ENCODE peak calls at places on chromosomes 5 and 9, in five cellular contexts. M, C, I, A and N are unnamed samples.

GRCh38 chr5:113115956-113116355 is 139.4 kb downstream of the DCP2 start:
- DNase-seq in M (no peak), C (no peak), I (peak), A (no peak), N (no peak)

GRCh38 chr9:73402081-73403028 is 250.7 kb downstream of the ANXA1 start:
- DNase-seq in M (no peak), C (no peak), I (no peak), A (no peak), N (no peak)

GRCh38 chr9:22035591-22036011 is 26.5 kb upstream of the CDKN2B start:
- DNase-seq in M (no peak), C (no peak), I (no peak), A (no peak), N (peak)

GRCh38 chr5:168315416-168315990 is 24.1 kb downstream of the WWC1 start:
- DNase-seq in M (no peak), C (no peak), I (no peak), A (no peak), N (no peak)

GRCh38 chr5:34494111-34494755 is 161.9 kb upstream of the RAI14 start:
- DNase-seq in M (no peak), C (no peak), I (no peak), A (no peak), N (peak)

GRCh38 chr5:13378073-13378472 is 566.4 kb downstream of the DNAH5 start:
- DNase-seq in M (peak), C (no peak), I (no peak), A (no peak), N (no peak)

GRCh38 chr5:154071799-154072781 is 33.3 kb downstream of the MFAP3 start:
- DNase-seq in M (peak), C (peak), I (peak), A (peak), N (peak)

GRCh38 chr5:159571501-159572244 is 241.4 kb upstream of the IL12B start:
- DNase-seq in M (no peak), C (no peak), I (no peak), A (no peak), N (no peak)

GRCh38 chr5:142904421-142904820 is 134.2 kb downstream of the ARHGAP26 start:
- DNase-seq in M (no peak), C (no peak), I (no peak), A (no peak), N (no peak)

GRCh38 chr9:125549465-125550215 is 157.4 kb downstream of the MAPKAP1 start:
- DNase-seq in M (peak), C (no peak), I (no peak), A (no peak), N (peak)

GRCh38 chr9:113631811-113632665 is 168.5 kb downstream of the RGS3 start:
- DNase-seq in M (no peak), C (no peak), I (no peak), A (peak), N (peak)

DNA sequence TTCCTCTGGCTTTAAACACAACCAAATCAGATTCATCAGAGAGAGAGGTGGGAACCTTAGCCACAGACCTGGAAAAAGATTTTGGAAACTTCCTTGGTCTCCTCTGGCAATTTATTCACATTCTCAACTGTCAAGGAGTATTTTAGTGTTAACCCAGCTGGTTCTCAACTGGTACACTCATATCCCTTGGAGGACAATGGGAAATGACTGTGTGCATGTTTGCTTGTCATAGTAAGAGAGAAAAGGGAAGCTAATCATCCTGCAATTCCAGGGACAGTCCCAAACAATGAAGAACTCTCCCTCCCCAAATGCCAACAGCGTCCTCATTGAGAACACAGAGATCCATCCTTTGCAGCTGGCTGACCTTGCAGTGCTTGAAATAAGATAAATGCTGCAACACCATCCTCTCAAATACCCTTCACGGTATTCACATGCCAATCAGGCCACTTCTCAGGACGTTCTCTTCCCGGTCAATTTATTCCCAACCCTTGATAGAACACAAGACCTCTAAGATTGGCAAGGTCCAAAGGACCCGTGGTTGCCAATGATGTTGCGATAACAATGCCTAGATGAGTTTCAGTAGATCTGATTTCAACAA is 75.5 kb downstream of the EPB41L4B start:
- DNase-seq in M (no peak), C (no peak), I (no peak), A (no peak), N (no peak)
- TF ChIP-seq CTCF in M (no peak), C (no peak), I (no peak), A (no peak), N (no peak)

GRCh38 chr5:1099931-1100651 is 11.8 kb downstream of the SLC12A7 start:
- DNase-seq in M (no peak), C (no peak), I (no peak), A (no peak), N (no peak)
- H3K4me3 ChIP-seq in M (no peak), C (no peak), I (no peak), A (no peak), N (no peak)

DNA sequence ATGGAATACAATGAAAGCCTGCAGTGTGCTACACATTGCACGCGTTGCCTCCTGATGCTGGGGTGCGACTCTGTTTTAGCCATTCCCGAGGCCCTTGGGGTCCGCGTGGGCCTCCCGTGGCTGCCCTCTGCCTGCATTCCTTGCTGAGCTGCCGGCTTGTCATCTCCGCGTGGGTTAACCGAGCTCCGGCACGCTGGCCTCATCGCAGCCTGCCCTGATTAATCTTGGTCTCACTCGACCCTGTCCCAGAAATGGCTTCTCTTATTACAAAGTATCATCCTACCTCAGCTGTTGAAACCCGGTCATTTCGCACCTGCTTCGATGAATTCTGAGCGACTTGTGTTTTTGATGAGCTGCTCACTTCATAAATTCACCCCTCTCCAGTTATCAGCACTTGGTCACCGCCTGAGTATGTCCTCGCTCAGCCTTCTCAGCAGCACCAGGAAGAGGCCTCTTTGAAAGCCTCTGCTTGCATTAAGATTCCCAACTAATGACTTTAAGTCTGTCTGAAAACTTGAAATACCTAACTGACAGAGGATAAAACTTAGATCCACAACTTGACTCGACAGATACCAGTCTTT is 123.5 kb upstream of the EGFLAM start:
- DNase-seq in M (no peak), C (no peak), I (no peak), A (no peak), N (no peak)
- TF ChIP-seq CTCF in M (no peak), C (no peak), I (no peak), A (no peak), N (no peak)

GRCh38 chr9:111661150-111661801 is at the start of gene GNG10:
- DNase-seq in M (no peak), C (peak), I (peak), A (peak), N (peak)

GRCh38 chr9:111659706-111660105 is 1.7 kb upstream of the GNG10 start:
- DNase-seq in M (no peak), C (no peak), I (no peak), A (no peak), N (no peak)

GRCh38 chr9:111661802-111662491 is 542 bp downstream of the GNG10 start:
- DNase-seq in M (no peak), C (peak), I (peak), A (peak), N (peak)

GRCh38 chr9:111658943-111659342 is 2.5 kb upstream of the GNG10 start:
- DNase-seq in M (no peak), C (no peak), I (no peak), A (no peak), N (no peak)

GRCh38 chr9:111662851-111663823 is 1.7 kb downstream of the GNG10 start:
- DNase-seq in M (no peak), C (no peak), I (no peak), A (no peak), N (no peak)
- H3K4me3 ChIP-seq in M (peak), C (peak), I (peak), A (peak), N (peak)

DNA sequence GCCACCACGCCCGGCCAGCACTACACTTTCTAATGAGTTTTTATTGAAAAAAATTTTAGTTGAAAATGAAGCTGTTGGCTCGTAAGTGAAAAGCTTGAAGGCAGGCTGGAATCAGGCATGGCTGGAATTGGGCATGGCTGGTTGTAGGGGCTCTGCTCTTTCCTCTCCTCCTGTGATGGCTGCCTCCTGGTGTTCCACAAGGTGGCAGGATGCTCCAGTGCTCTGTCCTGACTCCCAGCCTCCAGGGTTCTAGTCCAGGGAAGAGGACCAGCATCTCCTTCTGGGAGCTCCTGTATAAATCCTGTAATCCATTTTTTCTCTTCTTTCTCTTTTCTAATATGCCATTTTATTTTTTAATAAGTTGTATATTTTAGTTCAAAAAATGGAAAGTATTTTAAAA is 57.2 kb upstream of the DHFR start:
- DNase-seq in M (peak), C (peak), I (peak), A (no peak), N (peak)
- TF ChIP-seq CTCF in M (peak), C (peak), I (peak), A (no peak), N (peak)